ENCODE peak calls at places on chromosomes 13 and 19, in nine cellular contexts. M is fibroblast of lung; W is CD8-positive, alpha-beta T cell; J is uterus; D is mucosa of descending colon; O is BE2C; Y is breast epithelium; A is ascending aorta; K is effector memory CD4-positive, alpha-beta T cell. U is an unnamed sample. For H3K36me3 and H3K4me1, the result is how much of the 10 kb centered on the place peaks cover.

GRCh38 chr13:87052731-87053130 is 618.4 kb upstream of the SLITRK5 start:
- DNase-seq in W (no peak), D (no peak), M (peak), A (no peak), O (no peak), Y (no peak), J (no peak), K (no peak), U (no peak)

GRCh38 chr13:64709079-64709478 is 2521.1 kb downstream of the PCDH9 start:
- DNase-seq in A (no peak), Y (no peak), W (no peak), O (peak), M (no peak), D (no peak), J (no peak), K (no peak), U (no peak)

GRCh38 chr13:98970293-98970692 is 7.6 kb downstream of the DOCK9 start:
- DNase-seq in M (no peak), D (no peak), O (no peak), Y (no peak), W (no peak), J (no peak), K (no peak), A (no peak), U (no peak)

GRCh38 chr19:38676023-38676877 is 28.8 kb downstream of the ACTN4 start:
- DNase-seq in Y (no peak), O (no peak), W (no peak), J (no peak), M (peak), A (no peak), D (no peak), K (no peak), U (no peak)

GRCh38 chr13:51035469-51035868 is 75.6 kb downstream of the C13orf42 start:
- DNase-seq in M (no peak), Y (no peak), D (no peak), O (no peak), K (no peak), A (no peak), J (no peak), W (no peak), U (no peak)

GRCh38 chr19:47582320-47582909 is 9.5 kb upstream of the ZNF541 start:
- DNase-seq in J (no peak), K (no peak), M (peak), O (no peak), W (no peak), D (no peak), Y (no peak), A (no peak), U (no peak)

GRCh38 chr19:50518091-50519005 is 4.6 kb upstream of the ASPDH start:
- DNase-seq in J (no peak), M (no peak), A (no peak), Y (no peak), D (peak), K (no peak), W (no peak), O (no peak), U (no peak)

GRCh38 chr19:48926909-48927308 is 6.6 kb upstream of the DHDH start:
- DNase-seq in M (peak), A (peak), K (no peak), O (no peak), D (no peak), Y (no peak), J (peak), W (no peak), U (no peak)

GRCh38 chr19:13978306-13978705 is 26.0 kb downstream of the DCAF15 start:
- DNase-seq in D (peak), Y (peak), M (peak), O (peak), W (peak), A (peak), K (no peak), J (peak), U (no peak)

GRCh38 chr13:21670006-21670882 is 629 bp upstream of the FGF9 start:
- DNase-seq in D (peak), W (peak), O (peak), K (no peak), J (peak), A (no peak), Y (no peak), M (peak), U (peak)

GRCh38 chr19:43763473-43763939 is 8.7 kb upstream of the SMG9 start:
- DNase-seq in M (no peak), O (no peak), K (no peak), Y (no peak), A (no peak), W (no peak), J (no peak), D (no peak), U (no peak)

GRCh38 chr19:7013678-7014077 is 7.6 kb downstream of the MBD3L2B start:
- DNase-seq in M (no peak), D (no peak), Y (no peak), O (no peak), A (no peak), W (no peak), K (no peak), J (no peak), U (no peak)

GRCh38 chr19:5624154-5624663 is 1.3 kb downstream of the SAFB start:
- DNase-seq in K (no peak), M (peak), W (peak), A (no peak), O (peak), D (peak), J (peak), Y (peak), U (peak)

GRCh38 chr13:48161530-48162179 is 66.8 kb upstream of the MED4 start:
- DNase-seq in M (no peak), A (peak), J (no peak), D (no peak), K (no peak), W (no peak), O (no peak), Y (no peak), U (no peak)

GRCh38 chr13:31236211-31236786 is 36.5 kb downstream of the B3GLCT start:
- DNase-seq in K (no peak), M (peak), J (peak), W (no peak), Y (no peak), A (no peak), D (no peak), O (peak), U (peak)

GRCh38 chr13:71876648-71877279 is 9.8 kb upstream of the DACH1 start:
- DNase-seq in A (no peak), Y (no peak), J (no peak), W (no peak), D (no peak), K (no peak), O (no peak), M (no peak), U (no peak)

GRCh38 chr19:54905908-54906511 is at the start of gene NCR1:
- DNase-seq in W (peak), A (no peak), O (no peak), K (no peak), Y (no peak), M (no peak), D (no peak), J (no peak), U (no peak)
- H3K4me3 ChIP-seq in W (no peak), A (no peak), O (no peak), K (no peak), Y (no peak), M (no peak), D (no peak), J (no peak), U (no peak)

GRCh38 chr19:18051887-18052286 is 34.8 kb downstream of the IL12RB1 start:
- DNase-seq in A (no peak), J (no peak), Y (no peak), W (no peak), M (no peak), K (no peak), O (no peak), D (peak), U (no peak)
- H3K36me3 ChIP-seq in A (under half), J (under half), Y (under half), W (under half), M (under half), K (under half), O (under half), D (under half), U (under half)

DNA sequence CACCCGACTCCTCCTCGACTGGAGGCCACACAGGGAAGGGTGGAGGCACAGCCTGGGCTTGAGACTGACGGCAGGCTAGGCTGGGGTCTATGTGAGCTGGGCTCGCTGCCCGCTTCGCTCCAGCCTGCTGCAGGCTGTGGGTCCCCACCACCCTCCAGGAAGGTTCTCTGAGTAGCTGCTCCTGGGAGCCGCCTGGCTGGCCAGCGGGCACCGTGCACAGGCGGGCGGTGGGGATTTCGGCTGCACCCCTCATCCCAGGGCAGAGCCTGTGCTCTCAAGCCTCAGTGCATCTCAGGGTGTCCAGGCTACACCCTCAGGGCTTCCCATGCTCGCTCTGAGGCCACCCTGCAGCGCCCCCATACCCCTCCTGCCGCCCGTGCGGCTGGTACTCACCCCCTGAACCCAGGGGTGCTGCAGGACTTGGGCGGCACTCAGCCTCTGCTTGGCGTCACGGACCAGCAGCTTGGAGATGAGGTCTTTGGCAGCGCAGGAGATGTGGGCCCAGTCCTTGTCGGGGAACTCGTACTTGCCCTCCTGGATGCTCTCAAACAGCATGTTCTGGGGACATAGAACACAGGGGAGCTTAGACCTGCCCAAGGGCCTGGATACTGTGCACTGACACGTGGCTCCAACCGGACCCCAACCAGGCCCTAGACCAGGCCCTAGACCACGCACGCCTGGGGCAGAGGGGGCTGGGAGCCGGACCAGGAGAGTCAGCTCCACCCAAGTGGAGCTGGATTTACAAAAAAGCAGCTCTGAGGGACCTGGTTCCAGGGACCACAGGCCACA is 10.2 kb downstream of the MKNK2 start:
- DNase-seq in A (no peak), O (no peak), J (no peak), Y (no peak), D (peak), W (no peak), K (no peak), M (no peak), U (no peak)
- H3K4me1 ChIP-seq in A (under half), O (under half), J (under half), Y (under half), D (under half), W (under half), K (under half), M (under half), U (half or more)

GRCh38 chr19:45074744-45075143 is 1.5 kb downstream of the ZNF296 start:
- DNase-seq in M (no peak), O (no peak), W (no peak), Y (no peak), J (no peak), K (no peak), A (no peak), D (no peak), U (no peak)
- H3K4me3 ChIP-seq in M (no peak), O (no peak), W (no peak), Y (no peak), J (no peak), K (no peak), A (peak), D (no peak), U (no peak)

DNA sequence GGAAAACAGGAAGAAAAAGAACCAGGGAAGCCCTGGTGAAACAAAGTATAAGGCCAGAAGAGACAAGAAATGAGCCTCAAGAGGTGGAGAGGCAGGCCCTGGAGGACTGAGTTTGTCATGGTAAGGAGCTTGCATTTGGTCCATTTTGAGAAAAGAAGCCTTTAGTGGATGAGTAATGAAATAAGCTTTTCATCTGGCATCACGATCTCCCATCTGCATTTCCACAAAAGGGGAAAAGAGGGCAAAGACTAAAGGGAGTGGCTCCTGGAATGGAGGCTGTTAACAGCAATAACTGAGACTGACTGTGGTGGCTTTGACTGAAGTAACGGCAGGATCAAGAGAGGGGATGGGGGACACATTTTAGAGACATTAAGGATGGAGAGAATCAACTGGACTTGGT is 148.8 kb upstream of the NBEA start:
- DNase-seq in A (no peak), O (no peak), Y (no peak), M (no peak), J (no peak), D (no peak), W (no peak), K (no peak), U (no peak)
- H3K36me3 ChIP-seq in A (under half), O (under half), Y (under half), M (under half), J (under half), D (under half), W (under half), K (under half), U (under half)

DNA sequence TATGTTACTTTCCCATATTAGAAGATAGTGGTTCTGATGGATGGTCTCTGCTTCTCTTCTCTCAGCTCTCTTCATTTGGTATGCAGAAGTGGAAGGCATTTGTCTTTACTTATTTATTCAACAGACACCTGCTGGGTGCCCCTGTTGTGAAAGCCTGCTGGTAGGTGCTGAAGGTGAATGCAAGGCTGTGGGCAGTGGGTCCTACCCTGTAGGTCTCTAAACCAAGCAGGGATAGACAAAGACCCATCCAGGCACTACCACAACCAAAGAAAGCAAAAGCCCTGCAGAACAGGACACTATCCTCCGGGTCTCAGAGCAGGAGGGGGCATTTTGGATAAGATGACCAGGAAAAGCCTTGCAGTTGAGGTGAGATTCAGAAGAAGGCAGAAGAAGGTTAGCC is 106.1 kb downstream of the STARD13 start:
- DNase-seq in O (no peak), M (no peak), Y (no peak), J (no peak), W (no peak), D (no peak), K (no peak), A (no peak), U (no peak)
- H3K4me1 ChIP-seq in O (under half), M (under half), Y (under half), J (under half), W (under half), D (under half), K (under half), A (under half), U (under half)

U was measured in CD4-positive, alpha-beta memory T cell.